ENCODE peak calls at places on chromosome 18, in seven cellular contexts. One of them, this sample, is unnamed. For H3K4me1, the result is how much of the 10 kb centered on the place peaks cover.

GRCh38 chr18:74493689-74494088 is 2.5 kb upstream of the CNDP2 start:
- DNase-seq in A549: peak
- DNase-seq in tibial nerve: no peak
- DNase-seq in K562: no peak
- DNase-seq in GM12878: no peak
- DNase-seq in ovary: no peak
- DNase-seq in uterus: no peak
- DNase-seq in this sample: no peak

GRCh38 chr18:55763298-55763697 is 175.3 kb upstream of the TCF4 start:
- DNase-seq in A549: peak
- DNase-seq in tibial nerve: no peak
- DNase-seq in K562: no peak
- DNase-seq in GM12878: no peak
- DNase-seq in ovary: no peak
- DNase-seq in uterus: no peak
- DNase-seq in this sample: no peak

GRCh38 chr18:11983592-11983991 is 2.3 kb downstream of the IMPA2 start:
- DNase-seq in A549: no peak
- DNase-seq in tibial nerve: no peak
- DNase-seq in K562: no peak
- DNase-seq in GM12878: no peak
- DNase-seq in ovary: no peak
- DNase-seq in uterus: no peak
- DNase-seq in this sample: no peak

GRCh38 chr18:6941988-6942387 is 175.6 kb downstream of the LAMA1 start:
- DNase-seq in A549: no peak
- DNase-seq in tibial nerve: no peak
- DNase-seq in K562: no peak
- DNase-seq in GM12878: no peak
- DNase-seq in ovary: no peak
- DNase-seq in uterus: no peak
- DNase-seq in this sample: no peak

GRCh38 chr18:42509702-42510424 is 554.8 kb downstream of the PIK3C3 start:
- DNase-seq in A549: no peak
- DNase-seq in tibial nerve: no peak
- DNase-seq in K562: no peak
- DNase-seq in GM12878: peak
- DNase-seq in ovary: no peak
- DNase-seq in uterus: no peak
- DNase-seq in this sample: no peak

GRCh38 chr18:29874519-29875098 is 1167.9 kb downstream of the DSC3 start:
- DNase-seq in A549: no peak
- DNase-seq in tibial nerve: no peak
- DNase-seq in K562: peak
- DNase-seq in GM12878: no peak
- DNase-seq in ovary: no peak
- DNase-seq in uterus: no peak
- DNase-seq in this sample: no peak

GRCh38 chr18:61900504-61901281 is 7.9 kb upstream of the RNF152 start:
- DNase-seq in A549: no peak
- DNase-seq in tibial nerve: no peak
- DNase-seq in K562: no peak
- DNase-seq in GM12878: no peak
- DNase-seq in ovary: no peak
- DNase-seq in uterus: no peak
- DNase-seq in this sample: no peak

GRCh38 chr18:21826196-21826595 is 85.6 kb downstream of the MIB1 start:
- DNase-seq in A549: no peak
- DNase-seq in tibial nerve: no peak
- DNase-seq in K562: no peak
- DNase-seq in GM12878: no peak
- DNase-seq in ovary: no peak
- DNase-seq in uterus: no peak
- DNase-seq in this sample: no peak

GRCh38 chr18:56541790-56542189 is 96.6 kb downstream of the TXNL1 start:
- DNase-seq in A549: no peak
- DNase-seq in tibial nerve: no peak
- DNase-seq in K562: no peak
- DNase-seq in GM12878: no peak
- DNase-seq in ovary: no peak
- DNase-seq in uterus: no peak
- DNase-seq in this sample: no peak

GRCh38 chr18:43049021-43049420 is 66.5 kb downstream of the RIT2 start:
- DNase-seq in A549: no peak
- DNase-seq in tibial nerve: peak
- DNase-seq in K562: no peak
- DNase-seq in GM12878: no peak
- DNase-seq in ovary: no peak
- DNase-seq in uterus: no peak
- DNase-seq in this sample: no peak

GRCh38 chr18:26091047-26091630 is 726 bp upstream of the SS18 start:
- DNase-seq in A549: peak
- DNase-seq in tibial nerve: peak
- DNase-seq in K562: no peak
- DNase-seq in GM12878: peak
- DNase-seq in ovary: peak
- DNase-seq in uterus: peak
- DNase-seq in this sample: no peak

GRCh38 chr18:59707306-59707705 is 10.1 kb upstream of the CCBE1 start:
- DNase-seq in A549: no peak
- DNase-seq in tibial nerve: no peak
- DNase-seq in K562: no peak
- DNase-seq in GM12878: no peak
- DNase-seq in ovary: no peak
- DNase-seq in uterus: no peak
- DNase-seq in this sample: no peak

GRCh38 chr18:44946529-44947113 is 265.9 kb downstream of the SETBP1 start:
- DNase-seq in A549: no peak
- DNase-seq in tibial nerve: no peak
- DNase-seq in K562: no peak
- DNase-seq in GM12878: no peak
- DNase-seq in ovary: no peak
- DNase-seq in uterus: no peak
- DNase-seq in this sample: no peak

GRCh38 chr18:58337688-58338087 is 291.2 kb downstream of the ALPK2 start:
- DNase-seq in A549: no peak
- DNase-seq in tibial nerve: no peak
- DNase-seq in K562: no peak
- DNase-seq in GM12878: no peak
- DNase-seq in ovary: peak
- DNase-seq in uterus: peak
- DNase-seq in this sample: no peak

GRCh38 chr18:79926715-79927596 is 24.5 kb downstream of the SLC66A2 start:
- DNase-seq in A549: no peak
- DNase-seq in tibial nerve: no peak
- DNase-seq in K562: no peak
- DNase-seq in GM12878: no peak
- DNase-seq in ovary: peak
- DNase-seq in uterus: peak
- DNase-seq in this sample: peak

GRCh38 chr18:35039633-35040032 is 1.6 kb upstream of the MAPRE2 start:
- DNase-seq in A549: no peak
- DNase-seq in tibial nerve: no peak
- DNase-seq in K562: no peak
- DNase-seq in GM12878: no peak
- DNase-seq in ovary: no peak
- DNase-seq in uterus: no peak
- DNase-seq in this sample: no peak

DNA sequence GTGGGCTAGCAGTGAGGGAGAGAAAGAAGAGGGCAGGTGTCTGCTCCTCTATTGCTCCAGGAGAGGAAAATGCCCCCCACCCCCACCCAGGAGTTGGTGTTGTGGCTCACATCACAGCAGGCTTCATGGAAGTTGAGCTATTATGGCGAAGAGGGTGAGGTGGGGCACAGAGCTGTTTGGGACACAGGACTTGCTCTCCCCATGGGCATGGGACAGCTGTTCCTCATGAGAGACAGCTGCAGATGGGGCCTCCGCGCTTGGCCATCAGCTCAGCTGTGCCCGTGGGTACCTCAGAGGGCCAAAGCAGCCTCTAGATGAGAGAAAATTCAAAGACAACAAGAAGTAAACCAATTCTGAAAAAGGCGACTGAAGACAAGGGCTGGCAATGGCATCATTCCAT is 136.3 kb downstream of the BCL2 start:
- DNase-seq in A549: no peak
- DNase-seq in tibial nerve: no peak
- DNase-seq in K562: no peak
- DNase-seq in GM12878: no peak
- DNase-seq in ovary: no peak
- DNase-seq in uterus: no peak
- DNase-seq in this sample: no peak
- H3K4me1 ChIP-seq in A549: under half
- H3K4me1 ChIP-seq in tibial nerve: half or more
- H3K4me1 ChIP-seq in K562: under half
- H3K4me1 ChIP-seq in GM12878: half or more
- H3K4me1 ChIP-seq in ovary: under half
- H3K4me1 ChIP-seq in uterus: under half
- H3K4me1 ChIP-seq in this sample: half or more

GRCh38 chr18:75931079-75931478 is 503.6 kb upstream of the SMIM21 start:
- DNase-seq in A549: no peak
- DNase-seq in tibial nerve: no peak
- DNase-seq in K562: no peak
- DNase-seq in GM12878: no peak
- DNase-seq in ovary: no peak
- DNase-seq in uterus: no peak
- DNase-seq in this sample: no peak

GRCh38 chr18:75923169-75923568 is 495.7 kb upstream of the SMIM21 start:
- DNase-seq in A549: peak
- DNase-seq in tibial nerve: peak
- DNase-seq in K562: no peak
- DNase-seq in GM12878: no peak
- DNase-seq in ovary: peak
- DNase-seq in uterus: peak
- DNase-seq in this sample: peak

DNA sequence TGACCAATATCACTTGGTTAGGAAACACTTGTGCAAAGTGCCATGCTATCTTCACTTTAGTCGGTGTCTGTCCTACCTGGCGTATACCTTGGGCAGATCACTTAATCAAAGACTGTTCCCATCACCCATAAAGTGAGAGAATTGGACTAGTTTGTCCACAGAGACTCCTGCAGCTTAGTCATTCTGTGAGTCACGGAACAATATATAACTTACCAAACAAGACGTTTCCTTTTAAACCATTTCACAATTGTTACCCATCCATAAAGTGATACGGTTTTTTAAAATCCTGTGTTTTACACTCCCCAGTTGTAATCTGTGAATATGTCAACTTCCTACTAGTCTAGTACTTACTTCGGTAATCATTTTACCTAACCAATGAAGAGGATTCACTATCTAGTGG is 499.3 kb upstream of the SMIM21 start:
- DNase-seq in A549: no peak
- DNase-seq in tibial nerve: no peak
- DNase-seq in K562: no peak
- DNase-seq in GM12878: no peak
- DNase-seq in ovary: no peak
- DNase-seq in uterus: no peak
- DNase-seq in this sample: no peak
- TF ChIP-seq POLR2A in A549: no peak
- TF ChIP-seq POLR2A in tibial nerve: no peak
- TF ChIP-seq POLR2A in K562: no peak
- TF ChIP-seq POLR2A in GM12878: no peak
- TF ChIP-seq POLR2A in ovary: no peak
- TF ChIP-seq POLR2A in uterus: no peak
- TF ChIP-seq POLR2A in this sample: no peak

GRCh38 chr18:48835119-48835518 is 115.6 kb downstream of the SMAD7 start:
- DNase-seq in A549: no peak
- DNase-seq in tibial nerve: no peak
- DNase-seq in K562: no peak
- DNase-seq in GM12878: no peak
- DNase-seq in ovary: no peak
- DNase-seq in uterus: no peak
- DNase-seq in this sample: no peak
- H3K4me1 ChIP-seq in A549: half or more
- H3K4me1 ChIP-seq in tibial nerve: under half
- H3K4me1 ChIP-seq in K562: under half
- H3K4me1 ChIP-seq in GM12878: under half
- H3K4me1 ChIP-seq in ovary: under half
- H3K4me1 ChIP-seq in uterus: under half
- H3K4me1 ChIP-seq in this sample: under half

GRCh38 chr18:45974088-45974536 is 7.0 kb upstream of the EPG5 start:
- DNase-seq in A549: peak
- DNase-seq in tibial nerve: peak
- DNase-seq in K562: peak
- DNase-seq in GM12878: peak
- DNase-seq in ovary: peak
- DNase-seq in uterus: peak
- DNase-seq in this sample: no peak
- TF ChIP-seq POLR2A in A549: no peak
- TF ChIP-seq POLR2A in tibial nerve: no peak
- TF ChIP-seq POLR2A in K562: no peak
- TF ChIP-seq POLR2A in GM12878: no peak
- TF ChIP-seq POLR2A in ovary: no peak
- TF ChIP-seq POLR2A in uterus: no peak
- TF ChIP-seq POLR2A in this sample: no peak

DNA sequence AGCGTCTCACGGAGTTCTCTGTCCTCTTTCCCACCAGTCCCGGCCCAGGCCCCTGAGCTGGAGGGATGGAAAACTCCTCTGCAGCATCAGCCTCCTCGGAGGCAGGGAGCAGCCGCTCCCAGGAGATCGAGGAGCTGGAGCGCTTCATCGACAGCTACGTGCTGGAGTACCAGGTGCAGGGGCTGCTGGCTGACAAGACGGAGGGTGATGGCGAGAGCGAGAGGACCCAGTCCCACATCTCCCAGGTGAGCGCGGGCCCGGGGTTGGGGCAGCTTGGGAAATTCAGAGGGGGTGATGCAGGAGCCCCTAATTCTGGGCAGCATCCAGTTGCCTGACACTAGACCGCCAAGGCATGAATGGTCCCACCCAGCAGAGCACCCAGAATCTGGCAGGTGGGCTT is 80.7 kb downstream of the CTIF start:
- DNase-seq in A549: no peak
- DNase-seq in tibial nerve: no peak
- DNase-seq in K562: no peak
- DNase-seq in GM12878: no peak
- DNase-seq in ovary: no peak
- DNase-seq in uterus: no peak
- DNase-seq in this sample: no peak
- H3K4me1 ChIP-seq in A549: half or more
- H3K4me1 ChIP-seq in tibial nerve: under half
- H3K4me1 ChIP-seq in K562: under half
- H3K4me1 ChIP-seq in GM12878: under half
- H3K4me1 ChIP-seq in ovary: under half
- H3K4me1 ChIP-seq in uterus: under half
- H3K4me1 ChIP-seq in this sample: under half